ENCODE peak calls at places on chromosomes 3 and 15, in ten cellular contexts. O is psoas muscle, R is RWPE2, A is kidney, I is left lung, F is ovary, J is astrocyte, E is heart left ventricle, N is heart right ventricle, T is WERI-Rb-1. B is an unnamed sample.

GRCh38 chr3:77196146-77196545 is 156.2 kb downstream of the ROBO2 start:
- DNase-seq in R (no peak), N (no peak), A (no peak), T (no peak), J (no peak), F (no peak), I (no peak), O (no peak), E (no peak), B (no peak)

GRCh38 chr3:186529204-186529999 is 14.8 kb downstream of the CRYGS start:
- DNase-seq in R (no peak), I (no peak), F (no peak), J (no peak), A (no peak), E (no peak), N (no peak), T (peak; percentile 36), O (no peak), B (no peak)

GRCh38 chr3:27720899-27721716 is 1.0 kb downstream of the EOMES start:
- DNase-seq in O (no peak), E (no peak), J (no peak), R (no peak), N (no peak), T (no peak), I (no peak), A (peak; percentile 80), F (no peak), B (no peak)

GRCh38 chr15:77112819-77113569 is 42.1 kb upstream of the TSPAN3 start:
- DNase-seq in J (no peak), A (no peak), N (no peak), I (no peak), F (no peak), E (no peak), R (no peak), O (no peak), T (no peak), B (no peak)

GRCh38 chr3:188220988-188221818 is 67.2 kb downstream of the LPP start:
- DNase-seq in E (no peak), A (no peak), O (peak; percentile 92), F (no peak), N (no peak), I (no peak), J (peak; percentile 50), R (no peak), T (no peak), B (no peak)

GRCh38 chr3:148178508-148178907 is 519.2 kb upstream of the AGTR1 start:
- DNase-seq in A (no peak), T (no peak), R (no peak), I (no peak), E (no peak), F (no peak), J (peak; percentile 3), N (no peak), O (no peak), B (no peak)

GRCh38 chr3:69948246-69948862 is 51.2 kb upstream of the SAMMSON start:
- DNase-seq in I (no peak), E (no peak), R (no peak), J (peak; percentile 21), A (no peak), N (no peak), F (no peak), T (no peak), O (no peak), B (no peak)

GRCh38 chr3:151425640-151426336 is 35.1 kb downstream of the IGSF10 start:
- DNase-seq in R (no peak), J (peak; percentile 41), T (no peak), O (no peak), E (no peak), F (no peak), I (no peak), N (no peak), A (no peak), B (no peak)

GRCh38 chr3:197023241-197023997 is 6.2 kb downstream of the MELTF start:
- DNase-seq in O (no peak), R (no peak), T (no peak), J (no peak), E (no peak), F (no peak), I (no peak), A (no peak), N (no peak), B (no peak)

GRCh38 chr15:61518191-61518950 is 289.3 kb upstream of the RORA start:
- DNase-seq in J (no peak), R (no peak), T (no peak), O (no peak), E (no peak), A (no peak), N (no peak), I (no peak), F (no peak), B (no peak)

GRCh38 chr3:146250449-146251382 is at the start of gene PLSCR4:
- DNase-seq in E (peak; percentile 87), T (peak; percentile 57), O (peak; percentile 85), N (peak; percentile 86), I (peak; percentile 79), R (peak; percentile 57), J (peak; percentile 62), A (peak; percentile 93), F (peak; percentile 90), B (no peak)

GRCh38 chr3:170117134-170117533 is 64.4 kb downstream of the PHC3 start:
- DNase-seq in O (no peak), I (no peak), J (no peak), T (no peak), R (no peak), N (no peak), F (no peak), A (no peak), E (no peak), B (no peak)

GRCh38 chr3:13338996-13339395 is 81.1 kb downstream of the NUP210 start:
- DNase-seq in F (no peak), J (no peak), T (no peak), N (no peak), A (no peak), E (no peak), R (no peak), O (no peak), I (no peak), B (no peak)
- H3K9me3 ChIP-seq in F (no peaks in the 10 kb centered on the region), J (no peaks in the 10 kb centered on the region), T (no peaks in the 10 kb centered on the region), N (no peaks in the 10 kb centered on the region), A (no peaks in the 10 kb centered on the region), E (no peaks in the 10 kb centered on the region), R (no peaks in the 10 kb centered on the region), O (no peaks in the 10 kb centered on the region), I (no peaks in the 10 kb centered on the region), B (no peaks in the 10 kb centered on the region)

GRCh38 chr15:78628227-78628626 is 7.4 kb upstream of the CHRNA3 start:
- DNase-seq in R (no peak), N (no peak), J (no peak), A (no peak), I (no peak), F (no peak), E (no peak), O (no peak), T (no peak), B (no peak)

GRCh38 chr15:78626611-78627010 is 5.8 kb upstream of the CHRNA3 start:
- DNase-seq in O (no peak), E (no peak), I (no peak), N (no peak), J (no peak), R (no peak), F (no peak), A (no peak), T (peak; percentile 55), B (no peak)

GRCh38 chr15:78630886-78631633 is 9.9 kb downstream of the CHRNB4 start:
- DNase-seq in J (no peak), I (no peak), E (no peak), A (no peak), T (no peak), O (no peak), R (no peak), N (no peak), F (no peak), B (no peak)

GRCh38 chr15:78629031-78629715 is 8.4 kb upstream of the CHRNA3 start:
- DNase-seq in I (no peak), A (no peak), E (no peak), R (no peak), J (no peak), F (no peak), O (no peak), N (no peak), T (no peak), B (no peak)

GRCh38 chr15:78629716-78630065 is 8.9 kb upstream of the CHRNA3 start:
- DNase-seq in O (no peak), T (no peak), I (no peak), J (no peak), F (no peak), N (no peak), A (no peak), E (no peak), R (no peak), B (no peak)
- H3K9me3 ChIP-seq in O (peaks cover 6% of the 10 kb centered on the region), T (no peaks in the 10 kb centered on the region), I (peaks cover 14% of the 10 kb centered on the region), J (peaks cover 6% of the 10 kb centered on the region), F (no peaks in the 10 kb centered on the region), N (peaks cover 9% of the 10 kb centered on the region), A (peaks cover 7% of the 10 kb centered on the region), E (no peaks in the 10 kb centered on the region), R (peaks cover 6% of the 10 kb centered on the region), B (no peaks in the 10 kb centered on the region)

DNA sequence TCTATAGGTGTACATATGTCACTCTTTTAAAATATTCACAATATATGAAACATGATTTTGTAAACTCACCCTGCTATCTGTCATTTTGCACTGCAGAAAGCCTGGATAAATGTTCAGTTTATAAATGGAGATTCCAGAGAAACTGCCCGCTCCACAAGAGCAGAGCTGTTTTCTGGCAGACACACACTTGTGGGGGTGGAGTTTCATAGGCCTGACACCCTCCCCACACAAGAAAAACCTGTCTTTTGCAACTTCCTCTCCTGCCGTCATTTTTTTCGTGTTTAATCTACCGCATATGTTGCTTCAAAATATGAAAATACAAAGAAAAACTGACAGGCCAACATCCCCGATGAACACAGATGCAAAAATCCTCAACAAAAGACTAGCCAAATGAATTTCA is 479.0 kb downstream of the GABRG3 start:
- DNase-seq in E (no peak), A (no peak), F (no peak), J (no peak), O (no peak), I (no peak), N (no peak), T (no peak), R (no peak), B (no peak)
- H3K9me3 ChIP-seq in E (no peaks in the 10 kb centered on the region), A (no peaks in the 10 kb centered on the region), F (no peaks in the 10 kb centered on the region), J (no peaks in the 10 kb centered on the region), O (no peaks in the 10 kb centered on the region), I (peaks cover 6% of the 10 kb centered on the region), N (peaks cover 4% of the 10 kb centered on the region), T (no peaks in the 10 kb centered on the region), R (peaks cover 2% of the 10 kb centered on the region), B (no peaks in the 10 kb centered on the region)

DNA sequence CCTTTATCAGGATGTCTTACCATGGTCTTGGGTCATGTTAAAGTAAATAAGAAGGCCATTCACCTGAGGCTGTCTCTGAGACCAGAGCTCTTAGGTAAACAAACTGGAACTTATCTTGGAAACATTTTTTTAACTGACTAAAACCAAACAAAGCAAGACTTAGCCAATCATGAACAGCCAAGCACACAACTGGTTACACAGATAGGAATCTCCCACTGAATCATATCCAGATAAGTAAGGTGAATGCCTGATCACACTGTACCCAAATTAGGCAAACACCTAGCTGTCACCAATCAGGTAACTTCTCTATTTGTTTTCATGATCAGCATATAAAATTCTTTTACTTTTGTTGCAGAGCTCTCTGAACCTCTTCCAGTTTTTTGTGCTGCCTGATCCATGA is 205.4 kb downstream of the CNTN3 start:
- DNase-seq in N (no peak), E (no peak), J (no peak), R (no peak), F (no peak), T (no peak), O (no peak), A (no peak), I (no peak), B (no peak)
- H3K9me3 ChIP-seq in N (peaks cover 10% of the 10 kb centered on the region), E (no peaks in the 10 kb centered on the region), J (no peaks in the 10 kb centered on the region), R (no peaks in the 10 kb centered on the region), F (no peaks in the 10 kb centered on the region), T (no peaks in the 10 kb centered on the region), O (no peaks in the 10 kb centered on the region), A (no peaks in the 10 kb centered on the region), I (no peaks in the 10 kb centered on the region), B (no peaks in the 10 kb centered on the region)

B was measured in T-helper 17 cell.